ENCODE peak calls at places on chromosomes 5 and 9, in five cellular contexts. E is A549, R is K562, S is HepG2, O is GM12878. I is an unnamed sample.

GRCh38 chr5:155735388-155735787 is 591.6 kb upstream of the SGCD start:
- DNase-seq in E (no peak), R (no peak), S (no peak), O (no peak), I (no peak)

GRCh38 chr9:1722404-1722803 is 292.7 kb upstream of the SMARCA2 start:
- DNase-seq in O (no peak), E (peak; percentile 20), S (no peak), R (no peak), I (no peak)

GRCh38 chr5:34736445-34737119 is 80.5 kb downstream of the RAI14 start:
- DNase-seq in R (no peak), O (no peak), E (peak; percentile 45), S (peak; percentile 40), I (no peak)

GRCh38 chr5:145681686-145682085 is 153.5 kb downstream of the PRELID2 start:
- DNase-seq in R (peak; percentile 78), O (peak; percentile 32), S (peak; percentile 83), E (peak; percentile 74), I (peak; percentile 75)

GRCh38 chr9:92963831-92964606 is 16.7 kb downstream of the FGD3 start:
- DNase-seq in R (no peak), E (no peak), O (peak; percentile 80), S (peak; percentile 39), I (no peak)

GRCh38 chr9:127520941-127521918 is 69.9 kb downstream of the LRSAM1 start:
- DNase-seq in R (no peak), E (no peak), O (no peak), S (no peak), I (peak; percentile 90)

GRCh38 chr5:33997331-33997983 is 10.4 kb downstream of the AMACR start:
- DNase-seq in R (no peak), S (peak; percentile 52), E (peak; percentile 70), O (no peak), I (peak; percentile 87)

GRCh38 chr9:98687911-98688310 is 20.8 kb downstream of the GABBR2 start:
- DNase-seq in R (no peak), E (no peak), S (no peak), O (no peak), I (no peak)

GRCh38 chr5:83453937-83454336 is 17.6 kb upstream of the VCAN start:
- DNase-seq in O (no peak), R (no peak), E (no peak), S (no peak), I (no peak)

GRCh38 chr9:13934411-13934810 is 379.5 kb downstream of the NFIB start:
- DNase-seq in E (no peak), O (no peak), R (no peak), S (no peak), I (no peak)

GRCh38 chr9:114316605-114317230 is 6.2 kb upstream of the ORM1 start:
- DNase-seq in R (no peak), S (no peak), E (no peak), O (no peak), I (no peak)

GRCh38 chr5:169300468-169301385 is at the start of gene SLIT3:
- DNase-seq in S (no peak), E (peak; percentile 89), R (peak; percentile 39), O (no peak), I (peak; percentile 72)

GRCh38 chr5:163696270-163696887 is 191.0 kb downstream of the MAT2B start:
- DNase-seq in S (peak; percentile 38), E (peak; percentile 48), O (peak; percentile 8), R (no peak), I (peak; percentile 87)

GRCh38 chr9:82695704-82696103 is 367.2 kb downstream of the RASEF start:
- DNase-seq in O (no peak), R (no peak), S (no peak), E (no peak), I (no peak)

GRCh38 chr5:133884525-133885311 is 83.7 kb downstream of the C5orf15 start:
- DNase-seq in O (no peak), E (no peak), S (no peak), R (no peak), I (no peak)

GRCh38 chr5:159061186-159061796 is 38.4 kb downstream of the EBF1 start:
- DNase-seq in O (no peak), E (no peak), S (no peak), R (peak; percentile 9), I (peak; percentile 45)

GRCh38 chr5:179553875-179554274 is 3.5 kb downstream of the RUFY1 start:
- DNase-seq in R (no peak), O (no peak), E (peak; percentile 19), S (peak; percentile 40), I (peak; percentile 46)

DNA sequence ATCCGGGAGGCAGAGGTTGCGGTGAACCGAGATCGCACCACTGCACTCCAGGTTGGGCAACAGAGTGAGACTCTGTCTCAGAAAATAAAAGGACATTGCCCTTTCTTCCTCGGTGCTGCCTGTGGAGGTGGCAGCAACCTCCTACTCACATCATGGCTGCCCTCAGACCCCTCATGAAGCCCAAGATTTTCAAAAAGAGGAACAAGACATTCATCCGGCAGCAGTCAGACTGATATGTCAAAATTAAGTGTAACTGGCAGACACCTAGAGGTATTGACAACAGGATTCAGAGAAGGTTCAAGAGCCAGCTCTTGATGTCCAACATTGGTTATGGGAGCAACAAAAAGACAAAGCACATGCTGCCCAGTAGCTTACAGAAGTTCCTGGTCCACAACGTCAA is 12.6 kb upstream of the PAX5 start:
- DNase-seq in E (no peak), O (no peak), R (no peak), S (no peak), I (no peak)
- TF ChIP-seq MYC in E (no peak), O (no peak), R (no peak), S (no peak), I (no peak)

DNA sequence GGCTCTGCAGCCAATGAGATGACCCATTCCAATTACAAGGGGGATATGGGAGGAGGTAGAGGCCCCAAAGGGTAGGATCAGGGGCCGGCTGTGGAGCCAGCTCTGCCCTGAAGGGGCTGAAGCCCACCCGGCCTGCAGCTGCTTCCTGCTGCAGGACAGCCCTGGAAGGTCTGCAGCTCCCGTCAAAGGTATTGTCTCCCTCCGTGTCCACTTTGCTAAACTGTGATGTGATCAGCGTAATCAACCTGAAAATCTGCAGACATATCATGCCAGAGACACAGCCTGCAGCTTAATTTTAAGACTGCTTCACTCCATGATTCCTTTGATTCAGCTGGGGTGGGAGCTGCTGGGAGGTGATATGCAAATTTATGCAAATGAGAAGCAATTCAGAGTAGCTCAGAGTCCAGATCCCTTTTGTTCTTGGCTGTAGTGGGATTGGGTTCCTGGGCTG is 90.7 kb downstream of the GADD45G start:
- DNase-seq in O (no peak), R (no peak), E (no peak), S (no peak), I (no peak)
- H3K4me1 ChIP-seq in O (peaks cover 13% of the 10 kb centered on the region), R (no peaks in the 10 kb centered on the region), E (no peaks in the 10 kb centered on the region), S (peaks cover 11% of the 10 kb centered on the region), I (no peaks in the 10 kb centered on the region)

GRCh38 chr9:129962376-129962765 is 80.6 kb downstream of the FNBP1 start:
- DNase-seq in E (no peak), R (no peak), S (no peak), O (no peak), I (no peak)
- H3K4me3 ChIP-seq in E (no peak overlapping the region), R (peak overlapping the region; percentile 37), S (no peak overlapping the region), O (peak overlapping the region; percentile 64), I (peak overlapping the region; percentile 93)

GRCh38 chr5:151092750-151093149 is 11.9 kb upstream of the TNIP1 start:
- DNase-seq in S (no peak), O (no peak), R (no peak), E (no peak), I (no peak)

GRCh38 chr5:151093476-151093889 is 12.6 kb upstream of the TNIP1 start:
- DNase-seq in O (no peak), R (no peak), E (peak; percentile 58), S (no peak), I (no peak)

GRCh38 chr5:151094861-151095260 is 14.0 kb upstream of the TNIP1 start:
- DNase-seq in S (no peak), O (no peak), E (no peak), R (no peak), I (no peak)

GRCh38 chr5:151095341-151096000 is 14.6 kb upstream of the TNIP1 start:
- DNase-seq in S (no peak), O (no peak), R (peak; percentile 30), E (peak; percentile 41), I (peak; percentile 64)

GRCh38 chr5:151094054-151094858 is 13.4 kb upstream of the TNIP1 start:
- DNase-seq in O (no peak), S (no peak), E (peak; percentile 48), R (no peak), I (no peak)
- TF ChIP-seq MYC in O (no peak), S (no peak), E (no peak), R (no peak), I (no peak)

GRCh38 chr5:1337490-1338195 is 7.3 kb downstream of the CLPTM1L start:
- DNase-seq in O (no peak), E (no peak), S (no peak), R (no peak), I (no peak)

GRCh38 chr5:1335540-1336095 is 9.3 kb downstream of the CLPTM1L start:
- DNase-seq in R (no peak), O (no peak), E (no peak), S (no peak), I (no peak)

GRCh38 chr5:1338196-1338490 is 6.8 kb downstream of the CLPTM1L start:
- DNase-seq in R (no peak), E (no peak), S (no peak), O (no peak), I (no peak)

GRCh38 chr5:1336106-1336561 is 8.8 kb downstream of the CLPTM1L start:
- DNase-seq in O (no peak), E (no peak), S (no peak), R (no peak), I (no peak)

GRCh38 chr5:1336749-1337489 is 8.0 kb downstream of the CLPTM1L start:
- DNase-seq in R (no peak), E (no peak), O (no peak), S (no peak), I (no peak)
- H3K4me1 ChIP-seq in R (peaks cover 16% of the 10 kb centered on the region), E (no peaks in the 10 kb centered on the region), O (peaks cover 6% of the 10 kb centered on the region), S (no peaks in the 10 kb centered on the region), I (no peaks in the 10 kb centered on the region)